ENCODE peak calls at places on chromosome 3, in seven cellular contexts. One of them, this sample, is unnamed.

GRCh38 chr3:187999821-188000220 is 154.1 kb upstream of the LPP start:
- DNase-seq in mesendoderm: no peak
- DNase-seq in IMR-90: no peak
- DNase-seq in H1: no peak
- DNase-seq in H9: no peak
- DNase-seq in trophoblast cell: no peak
- DNase-seq in mesenchymal stem cell: no peak
- DNase-seq in this sample: no peak

GRCh38 chr3:42749753-42750231 is 23.3 kb downstream of the CCDC13 start:
- DNase-seq in IMR-90: no peak
- DNase-seq in mesendoderm: peak
- DNase-seq in trophoblast cell: peak
- DNase-seq in mesenchymal stem cell: no peak
- DNase-seq in H9: peak
- DNase-seq in H1: no peak
- DNase-seq in this sample: no peak

GRCh38 chr3:64048631-64049061 is 25.4 kb upstream of the PSMD6 start:
- DNase-seq in trophoblast cell: no peak
- DNase-seq in IMR-90: peak
- DNase-seq in mesenchymal stem cell: no peak
- DNase-seq in H1: no peak
- DNase-seq in mesendoderm: no peak
- DNase-seq in H9: no peak
- DNase-seq in this sample: no peak

GRCh38 chr3:50633233-50633795 is 16.4 kb downstream of the MAPKAPK3 start:
- DNase-seq in H1: no peak
- DNase-seq in mesenchymal stem cell: no peak
- DNase-seq in IMR-90: no peak
- DNase-seq in trophoblast cell: no peak
- DNase-seq in H9: no peak
- DNase-seq in mesendoderm: no peak
- DNase-seq in this sample: no peak

GRCh38 chr3:59968510-59968909 is 918.7 kb upstream of the CFAP20DC start:
- DNase-seq in IMR-90: no peak
- DNase-seq in H1: no peak
- DNase-seq in H9: no peak
- DNase-seq in trophoblast cell: no peak
- DNase-seq in mesenchymal stem cell: no peak
- DNase-seq in mesendoderm: no peak
- DNase-seq in this sample: no peak

GRCh38 chr3:20583648-20584047 is 397.6 kb upstream of the SGO1 start:
- DNase-seq in H1: no peak
- DNase-seq in mesendoderm: no peak
- DNase-seq in mesenchymal stem cell: no peak
- DNase-seq in trophoblast cell: no peak
- DNase-seq in H9: no peak
- DNase-seq in IMR-90: no peak
- DNase-seq in this sample: no peak

GRCh38 chr3:30760737-30761136 is 133.7 kb downstream of the GADL1 start:
- DNase-seq in H1: no peak
- DNase-seq in IMR-90: no peak
- DNase-seq in H9: no peak
- DNase-seq in mesendoderm: no peak
- DNase-seq in trophoblast cell: no peak
- DNase-seq in mesenchymal stem cell: no peak
- DNase-seq in this sample: no peak

GRCh38 chr3:133040696-133041523 is 2.7 kb downstream of the TMEM108 start:
- DNase-seq in IMR-90: peak
- DNase-seq in H1: peak
- DNase-seq in mesendoderm: peak
- DNase-seq in H9: peak
- DNase-seq in mesenchymal stem cell: peak
- DNase-seq in trophoblast cell: peak
- DNase-seq in this sample: peak

GRCh38 chr3:123244128-123244527 is 42.4 kb downstream of the SEC22A start:
- DNase-seq in mesenchymal stem cell: no peak
- DNase-seq in IMR-90: no peak
- DNase-seq in mesendoderm: no peak
- DNase-seq in H9: no peak
- DNase-seq in trophoblast cell: no peak
- DNase-seq in H1: no peak
- DNase-seq in this sample: no peak

GRCh38 chr3:149004622-149005021 is 13.3 kb downstream of the GYG1 start:
- DNase-seq in H9: no peak
- DNase-seq in trophoblast cell: peak
- DNase-seq in mesenchymal stem cell: peak
- DNase-seq in mesendoderm: no peak
- DNase-seq in IMR-90: peak
- DNase-seq in H1: no peak
- DNase-seq in this sample: no peak

GRCh38 chr3:129195731-129196256 is 12.1 kb upstream of the CNBP start:
- DNase-seq in H9: no peak
- DNase-seq in trophoblast cell: peak
- DNase-seq in H1: no peak
- DNase-seq in mesendoderm: no peak
- DNase-seq in mesenchymal stem cell: peak
- DNase-seq in IMR-90: peak
- DNase-seq in this sample: no peak

GRCh38 chr3:36959821-36960220 is 15.0 kb upstream of the TRANK1 start:
- DNase-seq in H1: no peak
- DNase-seq in H9: no peak
- DNase-seq in mesenchymal stem cell: no peak
- DNase-seq in mesendoderm: no peak
- DNase-seq in IMR-90: no peak
- DNase-seq in trophoblast cell: no peak
- DNase-seq in this sample: no peak

GRCh38 chr3:48548165-48548564 is 8.4 kb downstream of the PFKFB4 start:
- DNase-seq in trophoblast cell: no peak
- DNase-seq in H1: no peak
- DNase-seq in IMR-90: no peak
- DNase-seq in mesendoderm: no peak
- DNase-seq in H9: no peak
- DNase-seq in mesenchymal stem cell: no peak
- DNase-seq in this sample: no peak

GRCh38 chr3:147361671-147362420 is 44.5 kb downstream of the ZIC4 start:
- DNase-seq in mesenchymal stem cell: no peak
- DNase-seq in H1: peak
- DNase-seq in mesendoderm: peak
- DNase-seq in trophoblast cell: peak
- DNase-seq in IMR-90: no peak
- DNase-seq in H9: peak
- DNase-seq in this sample: no peak

GRCh38 chr3:141077631-141078030 is 26.5 kb downstream of the SPSB4 start:
- DNase-seq in H1: no peak
- DNase-seq in mesendoderm: no peak
- DNase-seq in H9: no peak
- DNase-seq in mesenchymal stem cell: no peak
- DNase-seq in IMR-90: no peak
- DNase-seq in trophoblast cell: no peak
- DNase-seq in this sample: no peak

GRCh38 chr3:52124766-52125165 is 29.5 kb downstream of the POC1A start:
- DNase-seq in H9: no peak
- DNase-seq in IMR-90: no peak
- DNase-seq in mesenchymal stem cell: no peak
- DNase-seq in mesendoderm: no peak
- DNase-seq in trophoblast cell: no peak
- DNase-seq in H1: no peak
- DNase-seq in this sample: no peak

GRCh38 chr3:181417748-181418147 is 294.0 kb upstream of the SOX2 start:
- DNase-seq in H9: no peak
- DNase-seq in mesendoderm: peak
- DNase-seq in IMR-90: no peak
- DNase-seq in mesenchymal stem cell: no peak
- DNase-seq in trophoblast cell: peak
- DNase-seq in H1: no peak
- DNase-seq in this sample: peak

GRCh38 chr3:150874666-150875219 is 30.5 kb downstream of the MINDY4B start:
- DNase-seq in mesenchymal stem cell: no peak
- DNase-seq in H9: no peak
- DNase-seq in H1: no peak
- DNase-seq in mesendoderm: no peak
- DNase-seq in trophoblast cell: no peak
- DNase-seq in IMR-90: no peak
- DNase-seq in this sample: no peak

GRCh38 chr3:188868803-188869202 is 303.0 kb upstream of the TPRG1 start:
- DNase-seq in IMR-90: no peak
- DNase-seq in trophoblast cell: no peak
- DNase-seq in H9: no peak
- DNase-seq in mesendoderm: no peak
- DNase-seq in H1: no peak
- DNase-seq in mesenchymal stem cell: no peak
- DNase-seq in this sample: no peak

GRCh38 chr3:52523386-52524257 is 10.0 kb downstream of the NT5DC2 start:
- DNase-seq in IMR-90: no peak
- DNase-seq in trophoblast cell: no peak
- DNase-seq in H9: no peak
- DNase-seq in mesendoderm: no peak
- DNase-seq in H1: no peak
- DNase-seq in mesenchymal stem cell: no peak
- DNase-seq in this sample: no peak

GRCh38 chr3:107938128-107938527 is 152.7 kb downstream of the CD47 start:
- DNase-seq in mesenchymal stem cell: peak
- DNase-seq in H9: peak
- DNase-seq in H1: no peak
- DNase-seq in mesendoderm: peak
- DNase-seq in trophoblast cell: peak
- DNase-seq in IMR-90: peak
- DNase-seq in this sample: no peak

DNA sequence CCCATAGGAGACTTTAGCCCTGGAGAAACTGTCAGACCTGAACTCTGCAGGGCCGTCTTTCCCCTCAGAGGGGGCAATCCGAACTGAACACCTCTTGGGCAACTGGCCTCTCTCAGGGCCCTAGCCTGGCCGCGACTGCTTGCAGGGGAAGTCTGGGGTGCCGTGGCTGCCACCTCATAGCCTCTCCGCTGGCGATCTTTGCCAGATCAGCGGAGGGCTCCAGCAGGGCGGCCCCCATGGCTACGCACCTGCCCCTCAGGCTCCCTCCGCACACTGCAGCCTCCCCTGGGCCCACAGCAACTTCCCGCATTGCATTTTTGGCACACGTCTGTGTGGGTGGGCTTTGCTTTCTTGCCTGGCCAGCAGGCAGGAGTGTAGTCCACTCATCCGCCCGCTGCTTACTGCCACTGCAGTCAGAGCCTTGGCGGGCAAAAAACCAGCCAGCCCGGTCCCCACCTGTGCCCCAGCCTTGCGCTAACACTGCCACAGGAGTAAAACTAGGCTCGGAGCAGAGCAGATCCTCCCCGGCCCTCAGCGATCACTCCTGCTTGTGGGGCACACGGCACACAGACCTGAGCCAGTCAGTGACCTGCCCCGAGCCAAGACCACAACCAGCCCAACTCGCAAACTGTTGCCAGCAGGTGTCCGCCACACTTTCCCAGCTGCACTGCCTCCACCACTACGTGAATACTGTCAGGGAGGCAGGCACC is 266.8 kb upstream of the CBLB start:
- DNase-seq in mesendoderm: no peak
- DNase-seq in trophoblast cell: no peak
- DNase-seq in H1: no peak
- DNase-seq in mesenchymal stem cell: no peak
- DNase-seq in H9: no peak
- DNase-seq in IMR-90: no peak
- DNase-seq in this sample: no peak
- H2BK5ac ChIP-seq in mesendoderm: no peak
- H2BK5ac ChIP-seq in trophoblast cell: no peak
- H2BK5ac ChIP-seq in H1: no peak
- H2BK5ac ChIP-seq in mesenchymal stem cell: no peak
- H2BK5ac ChIP-seq in H9: no peak
- H2BK5ac ChIP-seq in IMR-90: no peak
- H2BK5ac ChIP-seq in this sample: no peak

GRCh38 chr3:78794431-78794830 is 973.4 kb downstream of the ROBO1 start:
- DNase-seq in H9: no peak
- DNase-seq in mesendoderm: no peak
- DNase-seq in trophoblast cell: no peak
- DNase-seq in H1: no peak
- DNase-seq in mesenchymal stem cell: no peak
- DNase-seq in IMR-90: no peak
- DNase-seq in this sample: no peak

GRCh38 chr3:78785004-78785403 is 982.8 kb downstream of the ROBO1 start:
- DNase-seq in IMR-90: peak
- DNase-seq in trophoblast cell: no peak
- DNase-seq in mesenchymal stem cell: no peak
- DNase-seq in mesendoderm: no peak
- DNase-seq in H9: no peak
- DNase-seq in H1: no peak
- DNase-seq in this sample: no peak

GRCh38 chr3:78791745-78792144 is 976.1 kb downstream of the ROBO1 start:
- DNase-seq in H1: no peak
- DNase-seq in trophoblast cell: peak
- DNase-seq in IMR-90: no peak
- DNase-seq in mesendoderm: no peak
- DNase-seq in mesenchymal stem cell: no peak
- DNase-seq in H9: no peak
- DNase-seq in this sample: no peak

GRCh38 chr3:78788839-78789238 is 979.0 kb downstream of the ROBO1 start:
- DNase-seq in mesenchymal stem cell: no peak
- DNase-seq in H1: no peak
- DNase-seq in IMR-90: no peak
- DNase-seq in H9: no peak
- DNase-seq in mesendoderm: no peak
- DNase-seq in trophoblast cell: no peak
- DNase-seq in this sample: no peak
- H2BK5ac ChIP-seq in mesenchymal stem cell: no peak
- H2BK5ac ChIP-seq in H1: no peak
- H2BK5ac ChIP-seq in IMR-90: no peak
- H2BK5ac ChIP-seq in H9: no peak
- H2BK5ac ChIP-seq in mesendoderm: no peak
- H2BK5ac ChIP-seq in trophoblast cell: no peak
- H2BK5ac ChIP-seq in this sample: no peak

GRCh38 chr3:68055238-68055637 is 400.8 kb upstream of the SUCLG2 start:
- DNase-seq in IMR-90: no peak
- DNase-seq in H1: no peak
- DNase-seq in trophoblast cell: no peak
- DNase-seq in mesenchymal stem cell: no peak
- DNase-seq in mesendoderm: no peak
- DNase-seq in H9: no peak
- DNase-seq in this sample: no peak

DNA sequence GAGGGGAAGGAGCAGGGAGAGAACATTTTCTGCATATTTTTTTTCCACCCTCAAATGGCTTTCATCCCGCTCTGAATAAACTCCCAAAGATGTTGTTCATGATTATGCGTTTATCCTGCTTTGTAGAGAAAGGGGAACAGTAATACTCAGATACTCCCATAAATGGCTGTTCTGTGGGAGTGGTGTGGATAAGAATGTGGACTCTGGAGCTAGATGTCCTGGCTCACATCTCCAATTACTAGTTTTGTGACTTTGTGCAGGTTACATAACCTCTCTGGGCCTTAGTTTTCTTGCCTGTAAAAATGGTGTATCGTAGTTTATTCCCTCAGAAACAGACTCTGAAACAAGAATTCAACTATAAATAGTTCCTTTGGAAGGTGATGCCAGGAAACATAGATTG is 395.4 kb upstream of the SUCLG2 start:
- DNase-seq in trophoblast cell: no peak
- DNase-seq in H9: no peak
- DNase-seq in mesendoderm: no peak
- DNase-seq in H1: no peak
- DNase-seq in IMR-90: no peak
- DNase-seq in mesenchymal stem cell: no peak
- DNase-seq in this sample: no peak
- H2BK5ac ChIP-seq in trophoblast cell: no peak
- H2BK5ac ChIP-seq in H9: no peak
- H2BK5ac ChIP-seq in mesendoderm: no peak
- H2BK5ac ChIP-seq in H1: no peak
- H2BK5ac ChIP-seq in IMR-90: no peak
- H2BK5ac ChIP-seq in mesenchymal stem cell: no peak
- H2BK5ac ChIP-seq in this sample: no peak

GRCh38 chr3:57402675-57403074 is 110.2 kb upstream of the ASB14 start:
- DNase-seq in trophoblast cell: no peak
- DNase-seq in H9: no peak
- DNase-seq in IMR-90: no peak
- DNase-seq in mesendoderm: no peak
- DNase-seq in H1: no peak
- DNase-seq in mesenchymal stem cell: no peak
- DNase-seq in this sample: no peak
- H2BK5ac ChIP-seq in trophoblast cell: no peak
- H2BK5ac ChIP-seq in H9: no peak
- H2BK5ac ChIP-seq in IMR-90: no peak
- H2BK5ac ChIP-seq in mesendoderm: no peak
- H2BK5ac ChIP-seq in H1: no peak
- H2BK5ac ChIP-seq in mesenchymal stem cell: no peak
- H2BK5ac ChIP-seq in this sample: no peak

This sample was measured in neuronal stem cell.